ENCODE peak calls at places on chromosomes 7 and 10, in ten cellular contexts. M, V, Q, B, U, D, F, H, S and P are unnamed samples.

GRCh38 chr7:87226495-87226894 is 7.0 kb upstream of the TMEM243 start:
- DNase-seq in M (no peak), Q (no peak), H (no peak), B (no peak), D (no peak), U (no peak), V (no peak), S (no peak), F (no peak), P (no peak)

GRCh38 chr7:25856056-25856780 is 295.8 kb upstream of the NFE2L3 start:
- DNase-seq in U (no peak), M (no peak), V (no peak), Q (no peak), S (no peak), H (no peak), D (no peak), F (no peak), B (no peak), P (no peak)

GRCh38 chr7:148379693-148380092 is 210.9 kb upstream of the C7orf33 start:
- DNase-seq in V (no peak), S (no peak), M (no peak), B (no peak), Q (no peak), H (no peak), F (no peak), D (no peak), U (no peak), P (no peak)

GRCh38 chr7:114930107-114930521 is 8.2 kb downstream of the MDFIC start:
- DNase-seq in U (no peak), V (peak; percentile 54), M (no peak), D (no peak), Q (no peak), F (no peak), B (no peak), S (no peak), H (no peak), P (peak; percentile 60)

GRCh38 chr10:88793747-88794299 is 8.7 kb upstream of the LIPM start:
- DNase-seq in H (no peak), U (no peak), B (peak; percentile 20), S (no peak), F (no peak), V (peak; percentile 62), M (no peak), Q (peak; percentile 74), D (no peak), P (peak; percentile 46)

GRCh38 chr7:138889566-138889965 is 91.6 kb upstream of the ATP6V0A4 start:
- DNase-seq in M (no peak), V (peak; percentile 25), U (no peak), D (no peak), F (no peak), S (no peak), Q (peak; percentile 65), H (no peak), B (no peak), P (peak; percentile 17)

GRCh38 chr10:66882271-66882670 is 43.6 kb upstream of the LRRTM3 start:
- DNase-seq in D (no peak), F (no peak), V (no peak), B (no peak), M (no peak), U (no peak), S (no peak), H (no peak), Q (no peak), P (no peak)

GRCh38 chr10:15237351-15237750 is 68.9 kb upstream of the NMT2 start:
- DNase-seq in B (no peak), H (no peak), S (no peak), U (no peak), D (no peak), V (peak; percentile 68), Q (peak; percentile 65), F (peak; percentile 60), M (no peak), P (peak; percentile 85)

GRCh38 chr7:25851332-25852248 is 300.4 kb upstream of the NFE2L3 start:
- DNase-seq in M (peak; percentile 79), U (peak; percentile 94), F (peak; percentile 75), H (peak; percentile 80), Q (peak; percentile 26), D (peak; percentile 85), B (no peak), S (peak; percentile 60), V (peak; percentile 90), P (peak; percentile 83)

GRCh38 chr10:121860810-121861209 is 67.0 kb downstream of the ATE1 start:
- DNase-seq in Q (no peak), B (no peak), S (no peak), M (no peak), D (no peak), H (no peak), U (no peak), V (no peak), F (no peak), P (no peak)

GRCh38 chr7:7369134-7369533 is 166.5 kb downstream of the COL28A1 start:
- DNase-seq in H (no peak), D (no peak), U (no peak), M (no peak), F (no peak), Q (no peak), S (no peak), B (no peak), V (no peak), P (peak; percentile 19)

DNA sequence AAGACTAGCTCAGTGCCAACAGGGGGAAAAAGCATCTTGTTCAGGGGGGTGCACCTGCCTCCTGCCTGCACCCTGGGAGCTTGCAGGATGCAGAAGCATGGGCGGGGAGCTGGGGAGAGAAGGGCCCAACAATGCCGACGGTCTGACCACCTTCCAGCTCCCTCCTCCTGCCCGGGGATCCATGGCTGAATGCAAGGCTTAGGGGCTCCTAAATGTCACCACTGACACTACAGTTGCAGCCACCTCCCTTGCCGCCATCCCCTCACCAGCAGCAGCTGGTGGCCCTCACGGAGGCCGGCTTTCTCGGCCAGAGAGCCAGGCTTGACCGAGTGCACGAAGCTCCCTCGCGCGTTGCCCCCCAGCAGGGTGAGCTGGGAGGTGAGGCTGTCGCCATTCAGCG is 78.8 kb upstream of the GNA12 start:
- DNase-seq in V (no peak), U (peak; percentile 28), H (no peak), M (no peak), D (peak; percentile 64), S (no peak), F (no peak), Q (no peak), B (no peak), P (no peak)
- H3K4me3 ChIP-seq in V (no peak overlapping the region), U (no peak overlapping the region), H (no peak overlapping the region), M (no peak overlapping the region), D (no peak overlapping the region), S (no peak overlapping the region), F (no peak overlapping the region), Q (no peak overlapping the region), B (no peak overlapping the region), P (no peak overlapping the region)

DNA sequence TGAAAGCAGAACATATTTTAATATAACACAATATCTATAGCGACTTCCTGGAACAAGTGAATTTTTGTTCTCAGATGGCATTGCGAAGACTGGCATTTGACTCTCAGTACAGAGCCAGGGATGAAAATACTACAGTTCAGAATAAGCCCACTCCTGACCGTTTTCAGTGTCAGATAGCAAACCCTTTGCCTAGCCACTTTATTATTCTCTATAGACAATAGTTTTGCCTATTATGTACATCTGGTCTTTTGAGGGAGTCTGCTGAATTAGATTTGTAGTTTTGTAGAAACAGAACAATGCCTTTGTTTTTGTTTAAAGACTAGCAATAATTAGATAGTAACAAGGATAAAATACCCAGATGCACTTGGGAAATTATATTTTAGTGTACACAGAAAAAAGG is 2.3 kb downstream of the MINPP1 start:
- DNase-seq in S (no peak), M (no peak), F (no peak), D (no peak), B (no peak), Q (no peak), V (no peak), H (no peak), U (no peak), P (no peak)
- H3K4me3 ChIP-seq in S (no peak overlapping the region), M (no peak overlapping the region), F (no peak overlapping the region), D (no peak overlapping the region), B (no peak overlapping the region), Q (peak overlapping the region; percentile 72), V (no peak overlapping the region), H (no peak overlapping the region), U (no peak overlapping the region), P (no peak overlapping the region)

GRCh38 chr10:17426263-17426600 is 28.2 kb downstream of the ST8SIA6 start:
- DNase-seq in Q (no peak), D (no peak), F (no peak), S (no peak), U (no peak), M (no peak), B (no peak), V (no peak), H (no peak), P (no peak)

GRCh38 chr10:17428616-17429097 is 25.7 kb downstream of the ST8SIA6 start:
- DNase-seq in F (no peak), D (no peak), B (no peak), V (no peak), S (peak; percentile 82), H (no peak), U (no peak), Q (no peak), M (no peak), P (no peak)

GRCh38 chr10:17427201-17427600 is 27.2 kb downstream of the ST8SIA6 start:
- DNase-seq in M (no peak), F (no peak), U (no peak), B (no peak), D (no peak), Q (no peak), H (no peak), S (no peak), V (no peak), P (no peak)

GRCh38 chr10:17429490-17429889 is 24.9 kb downstream of the ST8SIA6 start:
- DNase-seq in B (no peak), U (no peak), M (no peak), H (no peak), Q (no peak), F (no peak), V (no peak), S (no peak), D (no peak), P (no peak)

GRCh38 chr10:17428096-17428615 is 26.2 kb downstream of the ST8SIA6 start:
- DNase-seq in V (no peak), D (no peak), H (no peak), F (no peak), S (no peak), M (no peak), U (no peak), Q (no peak), B (no peak), P (no peak)
- H3K4me3 ChIP-seq in V (no peak overlapping the region), D (no peak overlapping the region), H (no peak overlapping the region), F (no peak overlapping the region), S (peak overlapping the region; percentile 33), M (no peak overlapping the region), U (no peak overlapping the region), Q (no peak overlapping the region), B (no peak overlapping the region), P (no peak overlapping the region)

DNA sequence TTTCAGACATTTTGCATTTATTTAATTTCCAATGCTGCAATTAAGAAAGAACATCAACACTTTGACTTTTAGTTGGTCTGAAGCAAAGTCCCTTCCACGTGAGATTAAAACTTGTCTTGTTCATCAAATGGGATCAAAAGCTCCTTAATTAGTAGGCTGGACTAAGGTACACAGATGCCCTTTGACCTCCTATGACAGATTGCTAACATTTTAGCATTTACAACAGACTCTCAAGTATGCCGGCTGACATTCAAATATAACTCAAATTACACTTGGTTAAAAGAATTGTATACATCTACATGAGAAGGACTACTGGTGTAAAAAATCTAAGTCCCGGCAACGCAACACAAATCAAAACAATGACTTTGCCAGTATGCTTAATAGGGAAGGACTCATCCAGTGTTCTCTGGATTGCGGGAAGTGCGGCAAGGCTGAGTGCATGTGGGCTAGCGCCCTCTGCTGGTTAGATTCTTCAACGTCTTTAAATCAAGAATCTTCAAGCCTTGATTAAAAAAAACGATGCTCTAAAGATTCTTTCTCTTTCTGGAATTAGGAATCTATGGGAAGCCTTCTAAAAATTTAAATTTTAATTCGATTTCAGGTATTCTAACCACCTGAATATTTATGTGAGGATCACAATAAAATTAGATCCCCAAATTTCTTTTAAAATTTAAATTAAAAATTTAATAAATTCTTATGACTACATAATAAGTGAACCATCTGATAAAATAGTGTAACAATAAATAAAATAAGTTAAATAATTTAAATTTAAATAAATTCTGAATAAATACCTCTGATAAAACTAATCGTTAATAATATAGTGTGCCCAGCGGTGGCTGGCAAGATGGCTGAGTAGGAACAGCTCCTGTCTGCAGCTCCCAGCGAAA is 444.7 kb downstream of the DGKB start:
- DNase-seq in Q (peak; percentile 64), U (peak; percentile 74), D (peak; percentile 20), V (peak; percentile 93), H (peak; percentile 76), S (peak; percentile 55), F (peak; percentile 79), B (no peak), M (peak; percentile 48), P (peak; percentile 93)
- H3K4me3 ChIP-seq in Q (peak overlapping the region; percentile 26), U (no peak overlapping the region), D (no peak overlapping the region), V (no peak overlapping the region), H (no peak overlapping the region), S (no peak overlapping the region), F (peak overlapping the region; percentile 23), B (no peak overlapping the region), M (peak overlapping the region; percentile 38), P (no peak overlapping the region)